ENCODE peak calls at places on chromosomes 13 and 19, in nine cellular contexts. One of them, this sample, is unnamed. For H3K4me1, the result is how much of the 10 kb centered on the place peaks cover.

GRCh38 chr13:68078874-68079273 is 848.7 kb upstream of the PCDH9 start:
- DNase-seq in CD8-positive, alpha-beta T cell: no peak
- DNase-seq in pancreas: no peak
- DNase-seq in body of pancreas: no peak
- DNase-seq in SK-N-SH: no peak
- DNase-seq in breast epithelium: no peak
- DNase-seq in naive thymus-derived CD4-positive, alpha-beta T cell: no peak
- DNase-seq in aorta: no peak
- DNase-seq in PC-9: no peak
- DNase-seq in this sample: no peak

GRCh38 chr19:17933414-17934129 is 757 bp downstream of the CCDC124 start:
- DNase-seq in CD8-positive, alpha-beta T cell: no peak
- DNase-seq in pancreas: no peak
- DNase-seq in body of pancreas: no peak
- DNase-seq in SK-N-SH: no peak
- DNase-seq in breast epithelium: no peak
- DNase-seq in naive thymus-derived CD4-positive, alpha-beta T cell: no peak
- DNase-seq in aorta: no peak
- DNase-seq in PC-9: peak
- DNase-seq in this sample: no peak

GRCh38 chr13:44906758-44907157 is 82.5 kb downstream of the NUFIP1 start:
- DNase-seq in CD8-positive, alpha-beta T cell: no peak
- DNase-seq in pancreas: peak
- DNase-seq in body of pancreas: peak
- DNase-seq in SK-N-SH: no peak
- DNase-seq in breast epithelium: no peak
- DNase-seq in naive thymus-derived CD4-positive, alpha-beta T cell: no peak
- DNase-seq in aorta: peak
- DNase-seq in PC-9: no peak
- DNase-seq in this sample: no peak

GRCh38 chr19:49190781-49191180 is 33.2 kb downstream of the TRPM4 start:
- DNase-seq in CD8-positive, alpha-beta T cell: no peak
- DNase-seq in pancreas: no peak
- DNase-seq in body of pancreas: no peak
- DNase-seq in SK-N-SH: no peak
- DNase-seq in breast epithelium: no peak
- DNase-seq in naive thymus-derived CD4-positive, alpha-beta T cell: no peak
- DNase-seq in aorta: no peak
- DNase-seq in PC-9: no peak
- DNase-seq in this sample: no peak

GRCh38 chr13:61612192-61612591 is 196.5 kb upstream of the PCDH20 start:
- DNase-seq in CD8-positive, alpha-beta T cell: no peak
- DNase-seq in pancreas: no peak
- DNase-seq in body of pancreas: no peak
- DNase-seq in SK-N-SH: no peak
- DNase-seq in breast epithelium: no peak
- DNase-seq in naive thymus-derived CD4-positive, alpha-beta T cell: no peak
- DNase-seq in aorta: no peak
- DNase-seq in PC-9: no peak
- DNase-seq in this sample: no peak

GRCh38 chr13:32454886-32455593 is 27.1 kb upstream of the N4BP2L1 start:
- DNase-seq in CD8-positive, alpha-beta T cell: no peak
- DNase-seq in pancreas: no peak
- DNase-seq in body of pancreas: no peak
- DNase-seq in SK-N-SH: no peak
- DNase-seq in breast epithelium: no peak
- DNase-seq in naive thymus-derived CD4-positive, alpha-beta T cell: no peak
- DNase-seq in aorta: no peak
- DNase-seq in PC-9: no peak
- DNase-seq in this sample: no peak

GRCh38 chr19:42076375-42076944 is 494 bp downstream of the ZNF574 start:
- DNase-seq in CD8-positive, alpha-beta T cell: no peak
- DNase-seq in pancreas: no peak
- DNase-seq in body of pancreas: no peak
- DNase-seq in SK-N-SH: no peak
- DNase-seq in breast epithelium: peak
- DNase-seq in naive thymus-derived CD4-positive, alpha-beta T cell: peak
- DNase-seq in aorta: no peak
- DNase-seq in PC-9: no peak
- DNase-seq in this sample: no peak

GRCh38 chr19:18321729-18322091 is 1.2 kb downstream of the LSM4 start:
- DNase-seq in CD8-positive, alpha-beta T cell: no peak
- DNase-seq in pancreas: no peak
- DNase-seq in body of pancreas: no peak
- DNase-seq in SK-N-SH: peak
- DNase-seq in breast epithelium: no peak
- DNase-seq in naive thymus-derived CD4-positive, alpha-beta T cell: no peak
- DNase-seq in aorta: no peak
- DNase-seq in PC-9: no peak
- DNase-seq in this sample: no peak

GRCh38 chr13:34416833-34417425 is 525.1 kb upstream of the NBEA start:
- DNase-seq in CD8-positive, alpha-beta T cell: no peak
- DNase-seq in pancreas: no peak
- DNase-seq in body of pancreas: peak
- DNase-seq in SK-N-SH: no peak
- DNase-seq in breast epithelium: no peak
- DNase-seq in naive thymus-derived CD4-positive, alpha-beta T cell: no peak
- DNase-seq in aorta: peak
- DNase-seq in PC-9: peak
- DNase-seq in this sample: peak

GRCh38 chr19:40217027-40217810 is 965 bp downstream of the TTC9B start:
- DNase-seq in CD8-positive, alpha-beta T cell: no peak
- DNase-seq in pancreas: peak
- DNase-seq in body of pancreas: peak
- DNase-seq in SK-N-SH: peak
- DNase-seq in breast epithelium: no peak
- DNase-seq in naive thymus-derived CD4-positive, alpha-beta T cell: no peak
- DNase-seq in aorta: no peak
- DNase-seq in PC-9: peak
- DNase-seq in this sample: no peak

GRCh38 chr13:26280295-26280694 is 26.4 kb downstream of the CDK8 start:
- DNase-seq in CD8-positive, alpha-beta T cell: no peak
- DNase-seq in pancreas: no peak
- DNase-seq in body of pancreas: no peak
- DNase-seq in SK-N-SH: no peak
- DNase-seq in breast epithelium: no peak
- DNase-seq in naive thymus-derived CD4-positive, alpha-beta T cell: no peak
- DNase-seq in aorta: no peak
- DNase-seq in PC-9: no peak
- DNase-seq in this sample: no peak

GRCh38 chr19:38701455-38702063 is 42.7 kb downstream of the CAPN12 start:
- DNase-seq in CD8-positive, alpha-beta T cell: no peak
- DNase-seq in pancreas: no peak
- DNase-seq in body of pancreas: no peak
- DNase-seq in SK-N-SH: no peak
- DNase-seq in breast epithelium: no peak
- DNase-seq in naive thymus-derived CD4-positive, alpha-beta T cell: no peak
- DNase-seq in aorta: peak
- DNase-seq in PC-9: no peak
- DNase-seq in this sample: no peak

GRCh38 chr19:46022431-46023310 is at the start of gene PGLYRP1:
- DNase-seq in CD8-positive, alpha-beta T cell: no peak
- DNase-seq in pancreas: no peak
- DNase-seq in body of pancreas: no peak
- DNase-seq in SK-N-SH: no peak
- DNase-seq in breast epithelium: no peak
- DNase-seq in naive thymus-derived CD4-positive, alpha-beta T cell: no peak
- DNase-seq in aorta: peak
- DNase-seq in PC-9: no peak
- DNase-seq in this sample: no peak
- H3K4me1 ChIP-seq in CD8-positive, alpha-beta T cell: under half
- H3K4me1 ChIP-seq in pancreas: under half
- H3K4me1 ChIP-seq in body of pancreas: under half
- H3K4me1 ChIP-seq in SK-N-SH: under half
- H3K4me1 ChIP-seq in breast epithelium: under half
- H3K4me1 ChIP-seq in naive thymus-derived CD4-positive, alpha-beta T cell: under half
- H3K4me1 ChIP-seq in aorta: under half
- H3K4me1 ChIP-seq in PC-9: under half
- H3K4me1 ChIP-seq in this sample: under half

GRCh38 chr13:40187836-40188591 is 478.4 kb downstream of the FOXO1 start:
- DNase-seq in CD8-positive, alpha-beta T cell: peak
- DNase-seq in pancreas: no peak
- DNase-seq in body of pancreas: no peak
- DNase-seq in SK-N-SH: no peak
- DNase-seq in breast epithelium: no peak
- DNase-seq in naive thymus-derived CD4-positive, alpha-beta T cell: peak
- DNase-seq in aorta: no peak
- DNase-seq in PC-9: no peak
- DNase-seq in this sample: no peak
- H3K27ac ChIP-seq in CD8-positive, alpha-beta T cell: peak
- H3K27ac ChIP-seq in pancreas: no peak
- H3K27ac ChIP-seq in body of pancreas: no peak
- H3K27ac ChIP-seq in SK-N-SH: no peak
- H3K27ac ChIP-seq in breast epithelium: no peak
- H3K27ac ChIP-seq in naive thymus-derived CD4-positive, alpha-beta T cell: peak
- H3K27ac ChIP-seq in aorta: no peak
- H3K27ac ChIP-seq in PC-9: no peak
- H3K27ac ChIP-seq in this sample: no peak

GRCh38 chr19:30245401-30246039 is 126.7 kb upstream of the ZNF536 start:
- DNase-seq in CD8-positive, alpha-beta T cell: no peak
- DNase-seq in pancreas: no peak
- DNase-seq in body of pancreas: no peak
- DNase-seq in SK-N-SH: no peak
- DNase-seq in breast epithelium: no peak
- DNase-seq in naive thymus-derived CD4-positive, alpha-beta T cell: no peak
- DNase-seq in aorta: no peak
- DNase-seq in PC-9: no peak
- DNase-seq in this sample: no peak

GRCh38 chr19:30252214-30252613 is 120.0 kb upstream of the ZNF536 start:
- DNase-seq in CD8-positive, alpha-beta T cell: no peak
- DNase-seq in pancreas: no peak
- DNase-seq in body of pancreas: no peak
- DNase-seq in SK-N-SH: no peak
- DNase-seq in breast epithelium: no peak
- DNase-seq in naive thymus-derived CD4-positive, alpha-beta T cell: no peak
- DNase-seq in aorta: no peak
- DNase-seq in PC-9: no peak
- DNase-seq in this sample: no peak

GRCh38 chr19:30253581-30253996 is 118.6 kb upstream of the ZNF536 start:
- DNase-seq in CD8-positive, alpha-beta T cell: no peak
- DNase-seq in pancreas: no peak
- DNase-seq in body of pancreas: no peak
- DNase-seq in SK-N-SH: peak
- DNase-seq in breast epithelium: no peak
- DNase-seq in naive thymus-derived CD4-positive, alpha-beta T cell: no peak
- DNase-seq in aorta: no peak
- DNase-seq in PC-9: no peak
- DNase-seq in this sample: no peak

GRCh38 chr19:30254214-30254613 is 118.0 kb upstream of the ZNF536 start:
- DNase-seq in CD8-positive, alpha-beta T cell: no peak
- DNase-seq in pancreas: no peak
- DNase-seq in body of pancreas: no peak
- DNase-seq in SK-N-SH: no peak
- DNase-seq in breast epithelium: no peak
- DNase-seq in naive thymus-derived CD4-positive, alpha-beta T cell: no peak
- DNase-seq in aorta: no peak
- DNase-seq in PC-9: no peak
- DNase-seq in this sample: no peak

DNA sequence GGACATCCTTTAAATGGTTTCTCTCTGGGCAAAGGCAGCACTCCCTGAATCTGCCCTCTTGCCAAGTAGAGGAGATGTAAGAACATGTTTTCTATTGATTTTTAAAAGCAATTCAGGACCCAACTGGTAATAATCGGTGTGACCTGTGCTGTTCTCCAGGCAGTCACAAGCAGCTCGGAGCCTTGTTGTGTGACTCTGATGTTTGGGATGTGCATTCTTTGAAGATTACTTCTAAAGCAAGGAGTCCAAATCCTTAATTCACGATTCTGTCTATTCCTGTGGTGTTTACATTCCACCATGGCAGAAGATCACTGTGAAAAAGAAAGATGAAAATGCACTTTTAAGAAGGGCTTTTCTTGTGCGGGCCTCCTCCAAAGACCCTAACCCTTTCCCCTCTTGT is 122.3 kb upstream of the ZNF536 start:
- DNase-seq in CD8-positive, alpha-beta T cell: no peak
- DNase-seq in pancreas: no peak
- DNase-seq in body of pancreas: no peak
- DNase-seq in SK-N-SH: no peak
- DNase-seq in breast epithelium: no peak
- DNase-seq in naive thymus-derived CD4-positive, alpha-beta T cell: no peak
- DNase-seq in aorta: no peak
- DNase-seq in PC-9: no peak
- DNase-seq in this sample: no peak
- H3K4me1 ChIP-seq in CD8-positive, alpha-beta T cell: under half
- H3K4me1 ChIP-seq in pancreas: under half
- H3K4me1 ChIP-seq in body of pancreas: under half
- H3K4me1 ChIP-seq in SK-N-SH: under half
- H3K4me1 ChIP-seq in breast epithelium: under half
- H3K4me1 ChIP-seq in naive thymus-derived CD4-positive, alpha-beta T cell: under half
- H3K4me1 ChIP-seq in aorta: under half
- H3K4me1 ChIP-seq in PC-9: under half
- H3K4me1 ChIP-seq in this sample: under half

GRCh38 chr19:5326986-5327623 is 13.5 kb downstream of the PTPRS start:
- DNase-seq in CD8-positive, alpha-beta T cell: no peak
- DNase-seq in pancreas: no peak
- DNase-seq in body of pancreas: no peak
- DNase-seq in SK-N-SH: no peak
- DNase-seq in breast epithelium: no peak
- DNase-seq in naive thymus-derived CD4-positive, alpha-beta T cell: no peak
- DNase-seq in aorta: no peak
- DNase-seq in PC-9: no peak
- DNase-seq in this sample: no peak

GRCh38 chr19:5331790-5332189 is 8.8 kb downstream of the PTPRS start:
- DNase-seq in CD8-positive, alpha-beta T cell: no peak
- DNase-seq in pancreas: no peak
- DNase-seq in body of pancreas: no peak
- DNase-seq in SK-N-SH: no peak
- DNase-seq in breast epithelium: no peak
- DNase-seq in naive thymus-derived CD4-positive, alpha-beta T cell: no peak
- DNase-seq in aorta: no peak
- DNase-seq in PC-9: no peak
- DNase-seq in this sample: no peak

GRCh38 chr19:5330307-5330720 is 10.3 kb downstream of the PTPRS start:
- DNase-seq in CD8-positive, alpha-beta T cell: no peak
- DNase-seq in pancreas: no peak
- DNase-seq in body of pancreas: no peak
- DNase-seq in SK-N-SH: no peak
- DNase-seq in breast epithelium: no peak
- DNase-seq in naive thymus-derived CD4-positive, alpha-beta T cell: no peak
- DNase-seq in aorta: no peak
- DNase-seq in PC-9: no peak
- DNase-seq in this sample: no peak

GRCh38 chr19:5326545-5326944 is 14.1 kb downstream of the PTPRS start:
- DNase-seq in CD8-positive, alpha-beta T cell: no peak
- DNase-seq in pancreas: no peak
- DNase-seq in body of pancreas: no peak
- DNase-seq in SK-N-SH: no peak
- DNase-seq in breast epithelium: no peak
- DNase-seq in naive thymus-derived CD4-positive, alpha-beta T cell: no peak
- DNase-seq in aorta: no peak
- DNase-seq in PC-9: no peak
- DNase-seq in this sample: no peak

DNA sequence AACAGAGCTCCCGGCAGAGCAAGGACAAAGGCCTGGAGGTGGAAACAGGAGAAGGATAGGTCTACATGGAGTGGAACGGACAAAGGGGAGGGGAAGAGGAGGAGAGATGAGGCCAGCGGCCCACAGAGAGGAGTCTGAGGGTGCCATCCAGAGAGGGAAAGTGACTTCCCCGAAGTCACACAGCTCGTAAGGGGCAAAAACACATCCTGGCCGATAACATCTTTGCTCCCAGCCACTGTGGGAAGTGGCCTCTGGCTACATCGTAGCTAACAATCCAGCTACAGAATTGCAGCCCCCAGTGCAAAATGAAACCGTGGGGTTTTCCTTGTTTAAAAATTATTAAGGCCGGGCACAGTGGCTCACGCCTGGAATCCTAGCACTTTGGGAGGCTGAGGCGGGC is 11.5 kb downstream of the PTPRS start:
- DNase-seq in CD8-positive, alpha-beta T cell: no peak
- DNase-seq in pancreas: no peak
- DNase-seq in body of pancreas: no peak
- DNase-seq in SK-N-SH: no peak
- DNase-seq in breast epithelium: no peak
- DNase-seq in naive thymus-derived CD4-positive, alpha-beta T cell: no peak
- DNase-seq in aorta: no peak
- DNase-seq in PC-9: no peak
- DNase-seq in this sample: no peak
- H3K27ac ChIP-seq in CD8-positive, alpha-beta T cell: no peak
- H3K27ac ChIP-seq in pancreas: no peak
- H3K27ac ChIP-seq in body of pancreas: no peak
- H3K27ac ChIP-seq in SK-N-SH: no peak
- H3K27ac ChIP-seq in breast epithelium: no peak
- H3K27ac ChIP-seq in naive thymus-derived CD4-positive, alpha-beta T cell: no peak
- H3K27ac ChIP-seq in aorta: no peak
- H3K27ac ChIP-seq in PC-9: no peak
- H3K27ac ChIP-seq in this sample: no peak

This sample was measured in left ventricle myocardium inferior.